ENCODE peak calls at places on chromosomes 3 and 15, in four cellular contexts. Y is left lung, T is A549, B is GM23248. J is an unnamed sample.
A peak's percentile ranks its signal among the peaks of the same experiment; 100 is the strongest.

GRCh38 chr3:13081603-13082360 is 8.6 kb upstream of the IQSEC1 start:
- DNase-seq in Y (no peak), T (no peak), B (peak; percentile 12), J (no peak)

GRCh38 chr15:59311245-59311644 is 61.4 kb downstream of the MYO1E start:
- DNase-seq in Y (no peak), T (no peak), B (no peak), J (no peak)

GRCh38 chr15:50764331-50765201 is 940 bp downstream of the SPPL2A start:
- DNase-seq in Y (no peak), T (no peak), B (peak; percentile 50), J (no peak)

GRCh38 chr3:128081846-128082245 is 29.6 kb downstream of the SEC61A1 start:
- DNase-seq in Y (peak; percentile 25), T (peak; percentile 77), B (peak; percentile 88), J (no peak)

GRCh38 chr3:57948080-57948671 is 60.0 kb upstream of the FLNB start:
- DNase-seq in Y (peak; percentile 10), T (no peak), B (no peak), J (no peak)

GRCh38 chr3:196414469-196414868 is 17.8 kb downstream of the UBXN7 start:
- DNase-seq in Y (no peak), T (no peak), B (peak; percentile 46), J (no peak)

GRCh38 chr3:170815340-170815739 is 54.7 kb downstream of the RPL22L1 start:
- DNase-seq in Y (no peak), T (no peak), B (no peak), J (no peak)

GRCh38 chr15:40985541-40986330 is 32.5 kb downstream of the CHAC1 start:
- DNase-seq in Y (no peak), T (no peak), B (peak; percentile 68), J (no peak)

GRCh38 chr3:131083190-131083863 is 56.6 kb downstream of the NEK11 start:
- DNase-seq in Y (no peak), T (no peak), B (peak; percentile 38), J (no peak)

GRCh38 chr15:22959451-22960101 is 20.6 kb downstream of the CYFIP1 start:
- DNase-seq in Y (no peak), T (no peak), B (no peak), J (no peak)

GRCh38 chr15:22961661-22962221 is 18.4 kb downstream of the CYFIP1 start:
- DNase-seq in Y (no peak), T (no peak), B (peak; percentile 54), J (no peak)

GRCh38 chr15:22960126-22960525 is 20.0 kb downstream of the CYFIP1 start:
- DNase-seq in Y (no peak), T (no peak), B (no peak), J (no peak)

GRCh38 chr15:22958487-22959280 is 21.5 kb downstream of the CYFIP1 start:
- DNase-seq in Y (no peak), T (no peak), B (no peak), J (no peak)

DNA sequence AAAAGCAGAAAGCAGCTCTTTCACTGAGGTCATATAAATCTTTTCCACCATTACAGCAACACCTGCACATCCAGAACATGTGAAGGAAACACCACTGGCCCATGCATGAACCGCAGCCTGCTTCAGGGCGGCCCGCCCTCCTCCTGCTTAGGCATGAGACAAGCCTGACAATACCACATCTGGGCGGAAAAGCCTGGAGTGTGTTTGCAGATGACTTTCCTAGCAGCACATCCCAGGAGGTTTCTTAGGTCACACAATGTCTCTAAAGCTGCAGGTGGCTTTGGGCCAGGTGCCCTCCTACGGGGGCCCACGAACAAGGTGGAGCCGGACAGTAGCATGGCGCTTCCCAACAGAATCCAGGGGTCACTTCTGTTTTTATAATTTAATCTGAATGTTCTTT is 19.6 kb downstream of the CYFIP1 start:
- DNase-seq in Y (no peak), T (no peak), B (no peak), J (no peak)
- H3K4me1 ChIP-seq in Y (peaks cover 77% of the 10 kb centered on the region), T (peaks cover 9% of the 10 kb centered on the region), B (peaks cover 40% of the 10 kb centered on the region), J (peaks cover 72% of the 10 kb centered on the region)

DNA sequence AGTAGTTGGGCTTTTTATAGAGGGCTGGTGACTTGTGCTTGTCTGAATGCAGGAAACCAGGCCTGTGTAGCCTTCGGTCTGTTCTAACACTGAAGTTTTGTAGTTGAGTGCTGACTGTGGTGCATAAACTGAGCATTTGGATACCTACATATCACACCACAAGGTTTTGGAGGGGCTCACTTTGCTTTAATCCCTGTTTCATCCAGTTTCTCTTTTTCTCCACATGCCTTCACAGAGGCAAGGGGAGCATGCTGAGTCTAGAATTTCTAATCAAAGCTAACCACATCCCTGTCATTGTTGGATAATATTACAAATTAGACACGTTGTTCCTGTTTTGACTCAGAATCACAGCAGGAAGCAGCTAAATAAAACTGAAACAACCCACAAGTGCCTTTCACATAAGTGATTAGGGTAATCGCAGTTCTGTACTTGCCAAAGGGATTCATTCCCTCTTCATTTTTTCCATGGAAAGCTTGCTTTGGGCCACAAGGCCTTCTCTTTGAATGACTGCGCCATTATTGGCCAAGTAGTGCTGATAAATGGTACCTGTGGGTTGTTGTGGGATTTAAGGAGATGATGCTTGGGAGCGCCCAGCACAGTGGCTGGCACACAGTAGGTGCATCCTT is 48.9 kb downstream of the TGFBR2 start:
- DNase-seq in Y (no peak), T (no peak), B (no peak), J (no peak)
- H3K4me1 ChIP-seq in Y (peaks cover 87% of the 10 kb centered on the region), T (peaks cover 33% of the 10 kb centered on the region), B (peaks cover 34% of the 10 kb centered on the region), J (peaks cover 66% of the 10 kb centered on the region)

DNA sequence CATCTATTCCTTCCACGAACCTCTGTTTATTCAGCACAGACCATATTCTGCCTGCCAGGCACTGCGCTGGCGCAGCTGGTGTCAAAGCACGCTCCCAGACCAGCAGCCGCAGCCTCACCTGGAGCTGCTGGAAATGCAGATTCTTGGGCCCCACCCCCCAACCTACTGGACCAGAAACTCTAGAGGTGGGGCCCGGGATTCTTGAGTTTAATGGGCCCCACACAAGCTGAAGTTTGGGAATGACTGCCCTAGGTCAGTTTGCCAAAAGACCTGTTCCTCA is 7.0 kb downstream of the CHST13 start:
- DNase-seq in Y (no peak), T (no peak), B (no peak), J (no peak)
- H3K4me1 ChIP-seq in Y (peaks cover 42% of the 10 kb centered on the region), T (peaks cover 16% of the 10 kb centered on the region), B (no peaks in the 10 kb centered on the region), J (no peaks in the 10 kb centered on the region)

GRCh38 chr3:48561045-48561736 is 2.4 kb downstream of the UCN2 start:
- DNase-seq in Y (peak; percentile 72), T (no peak), B (peak; percentile 81), J (peak; percentile 83)

GRCh38 chr3:48564022-48564421 is 441 bp upstream of the UCN2 start:
- DNase-seq in Y (peak; percentile 84), T (peak; percentile 52), B (peak; percentile 90), J (peak; percentile 87)

GRCh38 chr3:48563382-48563918 is at the start of gene UCN2:
- DNase-seq in Y (no peak), T (no peak), B (peak; percentile 67), J (no peak)

GRCh38 chr3:48560648-48561018 is 2.9 kb downstream of the UCN2 start:
- DNase-seq in Y (no peak), T (no peak), B (no peak), J (no peak)

GRCh38 chr3:48562367-48563095 is 1.1 kb downstream of the UCN2 start:
- DNase-seq in Y (no peak), T (no peak), B (no peak), J (no peak)
- H3K4me1 ChIP-seq in Y (peaks cover 73% of the 10 kb centered on the region), T (peaks cover 94% of the 10 kb centered on the region), B (peaks cover 56% of the 10 kb centered on the region), J (peaks cover 21% of the 10 kb centered on the region)

GRCh38 chr15:78927077-78927790 is 17.6 kb downstream of the CTSH start:
- DNase-seq in Y (no peak), T (no peak), B (no peak), J (peak; percentile 66)
- H3K4me1 ChIP-seq in Y (peaks cover 27% of the 10 kb centered on the region), T (peaks cover 17% of the 10 kb centered on the region), B (peaks cover 9% of the 10 kb centered on the region), J (no peaks in the 10 kb centered on the region)

GRCh38 chr3:31532587-31533168 is at the start of gene STT3B:
- DNase-seq in Y (peak; percentile 90), T (peak; percentile 86), B (peak; percentile 88), J (peak; percentile 94)

GRCh38 chr3:31534036-31534435 is 1.3 kb downstream of the STT3B start:
- DNase-seq in Y (no peak), T (peak; percentile 3), B (peak; percentile 32), J (no peak)

GRCh38 chr3:31531992-31532586 is 636 bp upstream of the STT3B start:
- DNase-seq in Y (peak; percentile 99), T (peak; percentile 99), B (peak; percentile 100), J (peak; percentile 100)

GRCh38 chr3:31531465-31531991 is 1.2 kb upstream of the STT3B start:
- DNase-seq in Y (no peak), T (no peak), B (no peak), J (no peak)

DNA sequence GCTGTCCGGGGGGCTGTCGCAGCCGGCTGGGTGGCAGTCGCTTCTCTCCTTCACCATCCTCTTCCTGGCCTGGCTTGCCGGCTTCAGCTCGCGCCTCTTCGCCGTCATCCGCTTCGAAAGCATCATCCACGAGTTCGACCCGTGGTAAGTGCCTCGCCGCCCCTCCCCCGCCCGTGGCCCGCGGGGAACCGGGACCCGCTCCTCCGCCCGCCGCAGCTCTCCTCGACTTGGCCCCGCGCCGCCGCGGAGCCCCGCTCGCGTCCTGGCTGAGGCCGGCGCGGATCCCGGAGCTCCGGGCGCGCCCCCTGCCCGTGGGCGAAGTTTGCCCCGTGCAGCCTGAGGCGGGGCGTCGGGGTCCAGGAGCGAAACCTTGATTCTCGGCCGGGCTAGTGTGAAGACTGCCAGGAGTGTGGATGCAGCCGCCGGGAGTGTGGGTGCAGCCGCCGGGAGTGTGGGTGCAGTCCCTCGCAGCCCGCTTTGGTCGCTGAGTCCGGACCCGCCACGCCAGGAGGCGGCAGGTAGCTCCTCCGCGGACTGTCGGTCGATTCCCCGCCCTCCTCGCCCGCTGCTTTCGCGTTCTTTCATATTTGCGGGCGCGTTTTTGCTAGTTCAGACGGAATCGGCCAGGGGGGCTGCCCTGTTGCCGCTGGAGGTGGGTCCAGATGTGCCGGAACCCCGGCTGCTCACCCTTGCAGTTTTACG is 595 bp downstream of the STT3B start:
- DNase-seq in Y (peak; percentile 64), T (peak; percentile 29), B (peak; percentile 70), J (peak; percentile 86)
- H3K4me1 ChIP-seq in Y (peaks cover 51% of the 10 kb centered on the region), T (peaks cover 34% of the 10 kb centered on the region), B (peaks cover 30% of the 10 kb centered on the region), J (peaks cover 44% of the 10 kb centered on the region)

GRCh38 chr3:187085021-187085666 is 54.2 kb downstream of the RPL39L start:
- DNase-seq in Y (no peak), T (no peak), B (no peak), J (no peak)
- H3K4me1 ChIP-seq in Y (peaks cover 3% of the 10 kb centered on the region), T (no peaks in the 10 kb centered on the region), B (no peaks in the 10 kb centered on the region), J (no peaks in the 10 kb centered on the region)

GRCh38 chr3:42541079-42541478 is 38.6 kb downstream of the VIPR1 start:
- DNase-seq in Y (peak; percentile 15), T (no peak), B (no peak), J (no peak)
- H3K4me1 ChIP-seq in Y (peaks cover 49% of the 10 kb centered on the region), T (peaks cover 9% of the 10 kb centered on the region), B (no peaks in the 10 kb centered on the region), J (peaks cover 42% of the 10 kb centered on the region)